ENCODE peak calls at places on chromosomes 4 and X, in four cellular contexts. One of them, this sample, is unnamed. For H3K27me3, the result is how much of the 10 kb centered on the place peaks cover.

GRCh38 chr4:135050086-135050717 is 848.6 kb upstream of the PABPC4L start:
- DNase-seq in sigmoid colon: no peak
- DNase-seq in Peyer's patch: no peak
- DNase-seq in heart left ventricle: no peak
- DNase-seq in this sample: no peak

GRCh38 chr4:132227349-132228165 is 921.5 kb upstream of the PCDH10 start:
- DNase-seq in sigmoid colon: no peak
- DNase-seq in Peyer's patch: peak
- DNase-seq in heart left ventricle: no peak
- DNase-seq in this sample: no peak

GRCh38 chr4:119628281-119629141 is at the start of gene PDE5A:
- DNase-seq in sigmoid colon: peak
- DNase-seq in Peyer's patch: peak
- DNase-seq in heart left ventricle: peak
- DNase-seq in this sample: peak

GRCh38 chr4:23952258-23952657 is 62.4 kb upstream of the PPARGC1A start:
- DNase-seq in sigmoid colon: no peak
- DNase-seq in Peyer's patch: no peak
- DNase-seq in heart left ventricle: no peak
- DNase-seq in this sample: no peak

GRCh38 chr4:121277194-121278105 is 103.4 kb downstream of the QRFPR start:
- DNase-seq in sigmoid colon: no peak
- DNase-seq in Peyer's patch: no peak
- DNase-seq in heart left ventricle: no peak
- DNase-seq in this sample: no peak

GRCh38 chrX:576904-577303 is 53.7 kb upstream of the SHOX start:
- DNase-seq in sigmoid colon: no peak
- DNase-seq in Peyer's patch: no peak
- DNase-seq in heart left ventricle: no peak
- DNase-seq in this sample: no peak

GRCh38 chr4:154030747-154031146 is 241.9 kb upstream of the SFRP2 start:
- DNase-seq in sigmoid colon: no peak
- DNase-seq in Peyer's patch: no peak
- DNase-seq in heart left ventricle: no peak
- DNase-seq in this sample: no peak

GRCh38 chr4:80370635-80371034 is 35.1 kb downstream of the CFAP299 start:
- DNase-seq in sigmoid colon: no peak
- DNase-seq in Peyer's patch: no peak
- DNase-seq in heart left ventricle: no peak
- DNase-seq in this sample: no peak

GRCh38 chr4:7687796-7688195 is 251.9 kb downstream of the AFAP1 start:
- DNase-seq in sigmoid colon: no peak
- DNase-seq in Peyer's patch: no peak
- DNase-seq in heart left ventricle: no peak
- DNase-seq in this sample: no peak

GRCh38 chr4:184028571-184028996 is 123.5 kb downstream of the STOX2 start:
- DNase-seq in sigmoid colon: no peak
- DNase-seq in Peyer's patch: no peak
- DNase-seq in heart left ventricle: no peak
- DNase-seq in this sample: no peak

GRCh38 chr4:40850496-40850895 is 100.7 kb downstream of the NSUN7 start:
- DNase-seq in sigmoid colon: no peak
- DNase-seq in Peyer's patch: no peak
- DNase-seq in heart left ventricle: no peak
- DNase-seq in this sample: no peak

GRCh38 chr4:7929530-7929951 is 10.1 kb downstream of the AFAP1 start:
- DNase-seq in sigmoid colon: peak
- DNase-seq in Peyer's patch: peak
- DNase-seq in heart left ventricle: no peak
- DNase-seq in this sample: no peak

GRCh38 chr4:103099691-103100392 is at the start of gene BDH2:
- DNase-seq in sigmoid colon: peak
- DNase-seq in Peyer's patch: no peak
- DNase-seq in heart left ventricle: no peak
- DNase-seq in this sample: peak

GRCh38 chrX:43969504-43970501 is 3.4 kb downstream of the NDP start:
- DNase-seq in sigmoid colon: no peak
- DNase-seq in Peyer's patch: no peak
- DNase-seq in heart left ventricle: no peak
- DNase-seq in this sample: peak

GRCh38 chr4:16225996-16226815 is at the start of gene TAPT1:
- DNase-seq in sigmoid colon: peak
- DNase-seq in Peyer's patch: peak
- DNase-seq in heart left ventricle: peak
- DNase-seq in this sample: peak

GRCh38 chr4:183417356-183417755 is 27.1 kb upstream of the CDKN2AIP start:
- DNase-seq in sigmoid colon: no peak
- DNase-seq in Peyer's patch: no peak
- DNase-seq in heart left ventricle: no peak
- DNase-seq in this sample: no peak

DNA sequence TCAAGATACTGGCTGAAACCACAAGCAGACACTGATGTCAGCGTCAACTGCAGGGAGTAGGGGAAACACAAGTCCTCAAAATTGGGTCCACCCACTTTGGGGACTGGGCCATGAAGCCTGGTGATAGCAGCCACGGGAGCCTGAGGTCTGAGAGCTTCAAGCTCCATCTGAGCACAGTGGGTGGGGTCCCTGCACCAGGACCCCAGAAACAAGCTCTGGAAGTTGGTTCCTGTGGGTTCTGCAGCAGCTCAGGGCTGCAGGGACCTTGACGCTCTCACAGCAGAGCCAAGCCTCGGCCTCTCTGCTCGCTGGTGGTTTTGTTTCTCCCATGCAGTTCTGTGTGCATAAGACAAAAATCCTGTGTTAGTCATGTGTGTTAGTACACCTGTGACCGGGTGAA is 54.5 kb downstream of the CPLX1 start:
- DNase-seq in sigmoid colon: no peak
- DNase-seq in Peyer's patch: no peak
- DNase-seq in heart left ventricle: peak
- DNase-seq in this sample: no peak
- TF ChIP-seq POLR2A in sigmoid colon: no peak
- TF ChIP-seq POLR2A in Peyer's patch: no peak
- TF ChIP-seq POLR2A in heart left ventricle: no peak
- TF ChIP-seq POLR2A in this sample: no peak

GRCh38 chr4:4394644-4395043 is 7.7 kb downstream of the NSG1 start:
- DNase-seq in sigmoid colon: no peak
- DNase-seq in Peyer's patch: no peak
- DNase-seq in heart left ventricle: peak
- DNase-seq in this sample: no peak

GRCh38 chr4:4391866-4392265 is 5.0 kb downstream of the NSG1 start:
- DNase-seq in sigmoid colon: no peak
- DNase-seq in Peyer's patch: no peak
- DNase-seq in heart left ventricle: no peak
- DNase-seq in this sample: no peak

GRCh38 chr4:4390046-4390445 is 3.1 kb downstream of the NSG1 start:
- DNase-seq in sigmoid colon: peak
- DNase-seq in Peyer's patch: no peak
- DNase-seq in heart left ventricle: no peak
- DNase-seq in this sample: no peak

GRCh38 chr4:4390521-4391240 is 3.8 kb downstream of the NSG1 start:
- DNase-seq in sigmoid colon: peak
- DNase-seq in Peyer's patch: no peak
- DNase-seq in heart left ventricle: no peak
- DNase-seq in this sample: no peak

GRCh38 chr4:4392501-4393183 is 5.7 kb downstream of the NSG1 start:
- DNase-seq in sigmoid colon: no peak
- DNase-seq in Peyer's patch: no peak
- DNase-seq in heart left ventricle: no peak
- DNase-seq in this sample: no peak
- H3K27me3 ChIP-seq in sigmoid colon: under half
- H3K27me3 ChIP-seq in Peyer's patch: under half
- H3K27me3 ChIP-seq in heart left ventricle: under half
- H3K27me3 ChIP-seq in this sample: under half

DNA sequence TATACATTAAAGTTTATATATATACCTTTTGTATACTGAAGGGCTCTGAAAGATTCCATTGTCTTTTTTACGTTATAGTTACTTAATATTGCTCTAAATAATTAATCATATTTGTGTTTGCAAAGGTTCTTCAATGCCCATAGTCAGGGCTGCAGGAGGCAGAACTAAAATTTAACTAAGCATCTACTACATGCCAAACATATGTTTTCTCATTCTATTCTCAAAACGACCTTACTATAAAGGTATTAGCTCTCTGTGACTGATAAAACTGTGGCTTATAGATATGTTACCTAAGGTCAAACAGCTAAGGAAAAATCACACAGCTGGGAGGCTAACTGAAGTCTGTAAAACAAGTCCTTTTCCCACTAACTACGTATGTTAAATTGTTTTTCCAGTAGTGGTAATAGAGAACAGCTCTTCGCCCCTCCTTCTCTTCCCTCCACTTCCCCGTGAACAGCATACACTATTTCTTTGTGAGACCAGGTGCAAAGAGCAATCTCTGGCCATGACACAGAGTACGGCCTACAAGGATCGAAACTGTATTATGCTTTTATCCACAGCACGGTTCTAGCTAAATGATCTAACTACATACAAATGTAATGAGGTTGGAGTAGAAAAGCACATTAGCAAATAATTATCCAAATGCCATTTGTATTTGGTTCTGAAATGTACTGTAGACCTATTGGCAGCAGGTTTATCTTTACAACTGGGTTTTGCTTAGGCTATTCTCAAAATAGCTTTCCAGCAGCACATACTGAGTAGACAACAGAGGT is 1.7 kb downstream of the CNOT6L start:
- DNase-seq in sigmoid colon: no peak
- DNase-seq in Peyer's patch: no peak
- DNase-seq in heart left ventricle: no peak
- DNase-seq in this sample: no peak
- TF ChIP-seq POLR2A in sigmoid colon: no peak
- TF ChIP-seq POLR2A in Peyer's patch: peak
- TF ChIP-seq POLR2A in heart left ventricle: no peak
- TF ChIP-seq POLR2A in this sample: no peak

GRCh38 chr4:48139688-48140087 is 5.6 kb upstream of the TXK start:
- DNase-seq in sigmoid colon: no peak
- DNase-seq in Peyer's patch: no peak
- DNase-seq in heart left ventricle: no peak
- DNase-seq in this sample: no peak
- H3K27me3 ChIP-seq in sigmoid colon: under half
- H3K27me3 ChIP-seq in Peyer's patch: under half
- H3K27me3 ChIP-seq in heart left ventricle: under half
- H3K27me3 ChIP-seq in this sample: under half

This sample was measured in uterus.